ENCODE peak calls at places on chromosomes 1 and 21, in five cellular contexts. E is activated CD4-positive, CD25-positive, alpha-beta regulatory T cell; R is lower lobe of right lung; S is neural crest cell; U is tibial artery. V is an unnamed sample.

GRCh38 chr21:42474043-42474831 is 21.8 kb downstream of the RSPH1 start:
- DNase-seq in U (peak; percentile 51), R (no peak), S (no peak), E (no peak), V (no peak)

GRCh38 chr1:227351443-227351842 is 33.2 kb upstream of the CDC42BPA start:
- DNase-seq in U (no peak), S (no peak), R (no peak), E (no peak), V (no peak)

GRCh38 chr1:181846681-181847080 is 214.8 kb downstream of the ZNF648 start:
- DNase-seq in U (no peak), S (no peak), R (no peak), E (no peak), V (no peak)

GRCh38 chr1:198932351-198932991 is 293.6 kb downstream of the PTPRC start:
- DNase-seq in S (no peak), R (no peak), U (no peak), E (no peak), V (no peak)

GRCh38 chr21:14864211-14865021 is 200.4 kb downstream of the NRIP1 start:
- DNase-seq in U (no peak), S (peak; percentile 74), R (peak; percentile 68), E (no peak), V (no peak)

GRCh38 chr1:55416164-55416842 is 201.1 kb upstream of the USP24 start:
- DNase-seq in R (no peak), E (no peak), S (no peak), U (no peak), V (no peak)

GRCh38 chr1:201845331-201846083 is 16.6 kb downstream of the IPO9 start:
- DNase-seq in S (no peak), E (no peak), U (no peak), R (no peak), V (no peak)

GRCh38 chr1:73491641-73492040 is 706.3 kb downstream of the LRRIQ3 start:
- DNase-seq in E (no peak), R (no peak), S (no peak), U (no peak), V (no peak)

GRCh38 chr21:44765231-44766013 is 36.2 kb downstream of the UBE2G2 start:
- DNase-seq in S (no peak), U (no peak), R (no peak), E (no peak), V (peak; percentile 36)

GRCh38 chr1:7491089-7491817 is 279.8 kb upstream of the VAMP3 start:
- DNase-seq in R (no peak), E (no peak), U (no peak), S (no peak), V (no peak)

GRCh38 chr1:58773406-58773840 is 10.4 kb downstream of the JUN start:
- DNase-seq in R (peak; percentile 48), S (no peak), E (no peak), U (peak; percentile 94), V (no peak)

GRCh38 chr1:26019641-26020315 is 1.8 kb upstream of the EXTL1 start:
- DNase-seq in E (no peak), S (no peak), R (no peak), U (no peak), V (no peak)

GRCh38 chr1:180157576-180158057 is 2.9 kb downstream of the QSOX1 start:
- DNase-seq in R (no peak), S (no peak), E (no peak), U (no peak), V (no peak)

GRCh38 chr1:7265771-7266371 is 480.6 kb downstream of the CAMTA1 start:
- DNase-seq in S (no peak), R (no peak), E (no peak), U (no peak), V (no peak)

GRCh38 chr1:235063068-235063765 is 65.4 kb downstream of the TOMM20 start:
- DNase-seq in E (no peak), U (peak; percentile 60), S (no peak), R (peak; percentile 33), V (no peak)

GRCh38 chr1:36321119-36321951 is 2.1 kb downstream of the EVA1B start:
- DNase-seq in R (peak; percentile 74), S (peak; percentile 49), E (no peak), U (peak; percentile 91), V (no peak)

GRCh38 chr1:228148196-228148861 is 1.4 kb upstream of the GJC2 start:
- DNase-seq in U (no peak), E (no peak), R (no peak), S (no peak), V (no peak)

GRCh38 chr1:24108334-24109165 is 3.4 kb downstream of the MYOM3 start:
- DNase-seq in R (peak; percentile 25), U (no peak), E (no peak), S (no peak), V (no peak)

GRCh38 chr1:45282346-45282745 is 44.3 kb upstream of the HPDL start:
- DNase-seq in R (no peak), U (no peak), E (no peak), S (no peak), V (no peak)

GRCh38 chr1:21647431-21648373 is 21.5 kb downstream of the RAP1GAP start:
- DNase-seq in R (no peak), U (no peak), S (peak; percentile 79), E (no peak), V (no peak)

GRCh38 chr21:42873096-42873495 is 6.2 kb downstream of the WDR4 start:
- DNase-seq in S (no peak), E (no peak), U (no peak), R (peak; percentile 21), V (no peak)

GRCh38 chr1:173860065-173860464 is 7.7 kb downstream of the GAS5 start:
- DNase-seq in U (no peak), S (no peak), R (no peak), E (no peak), V (no peak)

V was measured in activated effector memory CD4-positive, alpha-beta T cell treated with Interleukin-2 at 50 U/mL for 16 hours.